ENCODE peak calls at places on chromosomes 13 and 19, in four cellular contexts. J is mesothelial cell of epicardium, U is RWPE1, A is kidney epithelial cell. E is an unnamed sample.

GRCh38 chr13:23922005-23922932 is 25.0 kb upstream of the C1QTNF9B start:
- DNase-seq in J (no peak), A (no peak), U (no peak), E (peak)

GRCh38 chr13:71758823-71759222 is 108.2 kb downstream of the DACH1 start:
- DNase-seq in U (no peak), A (peak), J (no peak), E (no peak)

GRCh38 chr13:62997038-62997619 is 1581.5 kb upstream of the PCDH20 start:
- DNase-seq in U (no peak), A (no peak), J (no peak), E (no peak)

GRCh38 chr13:110350509-110350908 is 43.4 kb downstream of the COL4A2 start:
- DNase-seq in A (no peak), J (no peak), U (no peak), E (no peak)

GRCh38 chr19:13652810-13653590 is 111.3 kb upstream of the MRI1 start:
- DNase-seq in U (no peak), J (no peak), A (no peak), E (no peak)

GRCh38 chr19:12872255-12872654 is 9.0 kb downstream of the DNASE2 start:
- DNase-seq in J (no peak), U (no peak), A (no peak), E (no peak)

GRCh38 chr13:24995225-24995804 is 100.6 kb upstream of the PABPC3 start:
- DNase-seq in U (peak), A (peak), J (no peak), E (peak)

GRCh38 chr13:75454497-75454896 is 27.5 kb downstream of the TBC1D4 start:
- DNase-seq in A (no peak), U (peak), J (no peak), E (no peak)

GRCh38 chr19:43526884-43527859 is at the start of gene ETHE1:
- DNase-seq in J (peak), U (peak), A (no peak), E (peak)

GRCh38 chr19:28137772-28138171 is 1075.2 kb downstream of the UQCRFS1 start:
- DNase-seq in U (no peak), J (no peak), A (no peak), E (no peak)

GRCh38 chr13:34458756-34459462 is 483.2 kb upstream of the NBEA start:
- DNase-seq in J (no peak), U (no peak), A (no peak), E (no peak)

GRCh38 chr13:67383358-67383757 is 153.2 kb upstream of the PCDH9 start:
- DNase-seq in J (no peak), A (peak), U (no peak), E (no peak)

GRCh38 chr13:99746857-99747710 is 224.5 kb downstream of the ZIC5 start:
- DNase-seq in J (no peak), A (no peak), U (no peak), E (no peak)

GRCh38 chr13:66748712-66749111 is 481.4 kb downstream of the PCDH9 start:
- DNase-seq in J (no peak), A (no peak), U (no peak), E (no peak)

GRCh38 chr13:50923272-50923671 is 13.7 kb downstream of the RNASEH2B start:
- DNase-seq in A (no peak), U (no peak), J (no peak), E (no peak)

GRCh38 chr19:423691-424466 is 14.9 kb upstream of the C2CD4C start:
- DNase-seq in U (no peak), A (no peak), J (no peak), E (no peak)

GRCh38 chr13:96984061-96984508 is 10.2 kb downstream of the OXGR1 start:
- DNase-seq in A (no peak), U (peak), J (peak), E (peak)

DNA sequence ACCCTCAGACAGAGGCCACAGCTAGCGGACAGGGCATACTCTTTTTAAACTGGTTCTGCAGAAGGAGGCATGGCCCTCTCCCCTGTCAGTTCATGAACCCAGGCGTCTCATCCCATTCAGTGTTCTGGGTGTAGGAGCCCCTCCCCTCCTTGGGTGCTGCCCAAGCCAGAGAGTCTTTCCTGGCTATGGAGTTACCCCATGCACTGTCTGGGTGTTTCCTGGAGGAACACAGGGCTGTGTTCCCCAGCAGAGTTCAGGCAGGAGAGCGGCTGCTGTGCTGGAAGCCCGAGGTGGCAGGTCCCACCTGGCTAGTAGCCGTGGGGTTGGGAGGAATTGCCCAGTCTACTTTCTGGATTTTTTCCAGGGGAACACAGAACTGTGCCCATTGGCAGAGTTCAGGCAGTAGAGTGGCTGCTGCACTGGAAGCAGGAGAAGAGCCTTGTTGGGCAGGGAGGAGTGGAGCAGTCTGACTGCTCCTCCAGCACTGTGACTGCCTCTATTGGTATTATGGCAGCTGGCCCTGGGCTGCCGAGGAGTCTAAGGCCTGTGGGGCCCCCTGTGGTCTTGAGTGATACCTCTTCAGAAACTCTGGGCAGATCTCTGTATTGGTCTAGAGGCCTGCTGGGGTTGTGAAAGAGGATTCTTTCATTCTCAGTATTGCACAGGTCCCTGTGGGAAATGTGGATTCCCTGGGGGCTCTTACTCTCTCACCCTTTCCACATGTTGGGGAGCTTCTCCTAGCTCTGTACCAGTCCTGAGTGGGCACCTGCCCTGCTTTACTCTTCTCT is 168.3 kb downstream of the PCDH20 start:
- DNase-seq in A (no peak), U (no peak), J (no peak), E (no peak)
- TF ChIP-seq CTCF in A (no peak), U (no peak), J (no peak), E (no peak)

GRCh38 chr13:28326081-28326480 is 168.8 kb downstream of the FLT1 start:
- DNase-seq in A (no peak), J (no peak), U (no peak), E (no peak)

GRCh38 chr13:28322256-28322895 is 172.6 kb downstream of the FLT1 start:
- DNase-seq in U (no peak), J (no peak), A (no peak), E (no peak)

GRCh38 chr13:28321751-28322150 is 173.2 kb downstream of the FLT1 start:
- DNase-seq in U (no peak), A (no peak), J (no peak), E (no peak)

GRCh38 chr13:28325022-28325421 is 169.9 kb downstream of the FLT1 start:
- DNase-seq in A (no peak), J (no peak), U (no peak), E (no peak)

DNA sequence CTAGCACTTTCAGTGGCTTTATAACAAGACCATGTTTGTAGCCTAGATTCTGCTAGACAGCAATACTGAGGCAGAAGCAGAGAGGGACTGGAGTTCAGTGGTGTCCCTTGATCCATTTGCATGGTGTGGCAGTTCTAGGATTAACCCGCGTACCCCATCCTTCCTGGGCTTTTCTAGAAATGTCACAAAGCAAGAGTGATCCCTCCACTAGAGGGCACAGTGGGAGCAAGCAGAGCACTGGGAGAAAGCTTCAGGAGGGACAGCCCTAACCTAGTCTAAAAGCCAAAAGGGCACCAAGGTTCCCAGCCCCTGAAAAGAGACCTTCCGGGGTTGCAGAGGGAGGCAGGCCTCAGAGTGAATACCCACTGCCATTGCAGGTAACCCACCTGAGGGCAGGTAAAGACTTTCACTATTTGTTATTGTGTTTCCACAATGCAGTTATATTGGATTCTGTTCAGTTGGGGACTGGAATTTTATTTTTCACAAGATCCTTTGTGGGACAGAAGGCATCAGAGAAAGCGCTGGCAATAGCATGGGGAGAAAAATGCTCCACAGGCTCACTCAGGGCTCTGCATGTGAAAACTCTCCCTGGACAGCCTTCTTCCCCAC is 170.6 kb downstream of the FLT1 start:
- DNase-seq in U (peak), A (peak), J (peak), E (peak)
- TF ChIP-seq CTCF in U (peak), A (peak), J (peak), E (peak)

GRCh38 chr19:50226536-50226935 is 23.1 kb downstream of the MYH14 start:
- DNase-seq in U (no peak), J (no peak), A (no peak), E (no peak)

GRCh38 chr19:50232600-50232999 is 29.2 kb downstream of the MYH14 start:
- DNase-seq in U (no peak), J (no peak), A (no peak), E (no peak)

GRCh38 chr19:50231821-50232220 is 28.4 kb downstream of the MYH14 start:
- DNase-seq in U (no peak), J (no peak), A (no peak), E (no peak)

GRCh38 chr19:50233308-50233910 is 30.0 kb downstream of the MYH14 start:
- DNase-seq in U (no peak), J (no peak), A (no peak), E (no peak)

DNA sequence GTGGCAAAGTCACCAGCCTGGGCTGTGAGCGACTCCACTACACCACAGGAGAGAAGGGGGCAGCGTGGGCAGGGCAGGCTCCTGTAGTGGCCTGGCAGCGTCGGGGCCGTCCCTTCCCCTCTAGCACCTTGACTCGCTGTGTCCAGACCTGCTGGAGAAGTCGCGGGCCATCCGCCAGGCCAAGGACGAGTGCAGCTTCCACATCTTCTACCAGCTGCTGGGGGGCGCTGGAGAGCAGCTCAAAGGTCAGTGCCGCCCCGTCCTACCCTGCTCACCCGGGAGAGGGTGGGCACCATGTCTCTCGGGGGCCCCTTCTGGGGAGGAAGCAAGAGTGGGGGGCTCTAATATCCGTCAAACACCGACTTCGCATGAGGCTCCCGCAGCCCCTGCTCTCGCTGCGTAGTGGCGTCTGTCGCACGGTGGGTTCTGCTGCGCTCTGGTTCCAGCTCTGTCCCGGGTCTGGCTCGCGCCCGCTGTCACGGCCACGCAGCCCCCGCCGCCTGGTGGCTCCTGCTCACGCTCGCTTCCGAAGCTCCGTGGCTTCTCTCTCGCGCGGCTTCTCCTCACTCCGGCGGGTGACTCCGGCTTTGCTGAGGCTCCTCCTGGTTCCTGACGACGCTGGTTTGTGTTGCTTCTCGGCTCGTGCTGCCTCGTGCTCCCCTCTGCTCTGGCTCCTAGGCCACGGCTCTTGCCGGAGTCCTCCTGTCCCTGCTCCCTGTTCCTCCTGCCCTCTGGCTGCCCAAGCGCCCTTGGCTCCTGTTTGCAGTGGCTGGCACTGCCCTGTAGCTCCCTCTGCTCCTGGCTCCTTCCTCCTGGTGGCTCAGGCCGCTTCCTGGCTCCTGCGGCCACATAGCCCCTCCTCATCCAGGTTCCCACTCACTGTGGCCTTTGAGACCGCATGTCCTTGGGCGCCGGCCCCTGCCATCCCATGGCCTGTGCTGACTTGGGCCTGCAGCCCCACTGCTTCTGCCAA is 27.2 kb downstream of the MYH14 start:
- DNase-seq in U (no peak), A (no peak), J (no peak), E (no peak)
- TF ChIP-seq CTCF in U (no peak), A (no peak), J (no peak), E (no peak)

DNA sequence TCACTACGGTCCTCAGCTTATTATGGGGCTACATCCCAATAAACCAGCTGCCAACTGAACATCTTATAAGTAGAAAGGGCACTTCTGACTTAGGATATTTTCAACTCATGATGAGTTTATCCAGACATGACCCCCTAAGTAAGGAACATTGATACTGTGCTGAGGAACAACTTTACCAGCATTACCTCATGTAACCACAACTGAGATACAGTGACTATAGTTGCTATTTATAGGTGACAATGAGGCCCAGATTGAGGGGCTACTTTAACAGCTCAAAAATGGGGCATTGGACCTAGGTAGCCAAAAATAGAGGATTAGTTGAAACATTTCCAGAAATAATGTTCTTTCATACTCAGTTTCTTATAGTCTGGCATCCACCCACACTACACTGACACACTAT is 26.8 kb downstream of the SKA3 start:
- DNase-seq in A (no peak), U (no peak), J (no peak), E (no peak)
- TF ChIP-seq CTCF in A (no peak), U (no peak), J (no peak), E (no peak)

DNA sequence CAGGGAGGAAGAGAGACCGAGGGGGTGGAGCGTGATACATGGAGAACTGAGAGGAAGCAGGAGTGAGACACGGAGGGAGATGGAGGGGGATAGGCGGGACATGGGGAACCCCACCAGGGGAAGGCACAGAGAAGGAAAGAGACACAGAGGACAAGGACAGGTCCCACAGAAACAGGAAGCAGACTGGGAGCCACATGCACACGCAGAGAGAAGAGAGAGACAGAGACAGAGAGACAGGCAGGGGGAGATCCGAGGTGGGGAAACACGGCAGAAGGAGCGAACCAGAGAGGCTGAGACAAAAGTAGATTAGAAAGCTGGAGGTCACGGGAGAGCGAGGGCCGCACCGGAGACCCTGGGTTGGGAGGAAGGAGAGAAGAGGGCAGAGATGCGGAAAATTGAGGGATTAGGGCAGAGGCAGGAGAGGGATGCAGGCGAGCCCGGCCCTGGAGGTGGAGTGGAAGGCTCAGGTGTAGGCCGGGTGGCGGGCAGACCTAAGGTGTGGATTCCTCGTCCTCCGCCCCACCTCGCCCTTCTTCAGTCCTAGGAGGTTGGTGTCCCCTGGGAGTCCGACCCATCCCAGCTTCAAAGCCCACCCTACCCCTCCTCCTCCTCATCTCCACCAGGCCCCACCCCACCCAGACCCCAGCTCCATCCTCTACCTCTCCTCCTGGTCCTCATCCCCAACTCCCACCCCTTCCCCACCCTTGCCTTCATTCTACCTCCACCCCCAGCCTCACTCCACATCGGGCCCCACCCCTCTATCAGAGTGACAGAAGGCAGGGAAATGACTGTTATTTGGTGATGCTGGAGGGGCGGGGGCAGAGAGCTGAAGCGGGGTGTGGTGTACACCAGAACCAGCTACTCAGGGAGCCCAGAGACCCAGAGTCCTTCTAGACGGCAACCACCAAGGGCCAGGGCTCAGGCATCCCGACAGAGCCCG is 6.7 kb downstream of the ERFL start:
- DNase-seq in J (no peak), U (no peak), A (no peak), E (no peak)
- TF ChIP-seq CTCF in J (no peak), U (no peak), A (no peak), E (no peak)

GRCh38 chr13:93140912-93141311 is 85.7 kb upstream of the GPC6 start:
- DNase-seq in A (no peak), U (no peak), J (no peak), E (no peak)
- TF ChIP-seq CTCF in A (no peak), U (no peak), J (no peak), E (no peak)

DNA sequence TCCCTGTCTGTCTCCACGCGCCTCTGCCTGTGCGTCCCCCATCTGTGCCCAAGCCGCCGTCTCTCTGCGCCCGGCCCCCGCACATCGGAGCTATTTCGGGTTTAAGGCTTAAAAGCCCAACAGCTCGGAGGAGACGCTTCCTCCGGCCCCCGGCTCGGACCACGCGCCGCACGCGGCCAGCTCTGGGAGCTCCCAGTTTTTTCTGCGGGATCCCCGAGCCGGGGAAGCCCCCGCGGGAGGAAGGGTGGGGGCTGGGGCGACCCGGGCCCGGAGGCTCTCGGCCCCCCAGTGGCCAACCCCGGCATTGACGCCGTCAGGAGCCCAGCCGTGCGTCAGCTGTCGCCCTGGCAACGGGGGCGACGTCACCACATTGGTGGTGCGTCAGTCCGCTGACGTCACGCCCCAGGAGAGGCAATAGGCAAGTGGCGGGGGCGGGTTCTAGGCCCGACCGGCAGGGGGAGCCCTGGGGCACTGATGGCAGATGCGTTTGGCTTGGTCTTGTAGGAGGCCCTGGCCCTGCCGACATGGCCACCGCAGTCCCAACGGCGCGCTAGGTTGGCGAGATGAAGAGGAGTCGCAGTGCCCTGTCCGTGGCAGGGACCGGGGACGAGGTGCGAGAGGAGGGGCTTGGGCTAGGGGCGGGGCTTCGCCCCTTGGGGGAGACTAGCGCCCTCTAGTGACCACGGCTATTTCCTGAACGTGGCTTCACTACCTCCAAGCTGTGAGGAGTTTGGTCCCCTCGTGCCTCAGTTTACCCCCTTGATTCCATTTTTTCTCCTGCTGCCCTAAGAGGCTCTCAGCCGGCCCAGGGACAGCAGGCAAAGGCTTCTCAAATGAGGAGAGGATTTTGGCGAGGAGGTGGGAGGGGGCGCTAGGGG is 3.7 kb upstream of the PDE4A start:
- DNase-seq in A (no peak), U (peak), J (peak), E (peak)
- TF ChIP-seq CTCF in A (peak), U (peak), J (peak), E (peak)

GRCh38 chr19:35076657-35077056 is 35.1 kb downstream of the HPN start:
- DNase-seq in A (no peak), J (no peak), U (no peak), E (no peak)
- TF ChIP-seq CTCF in A (no peak), J (no peak), U (no peak), E (no peak)

GRCh38 chr13:82136880-82137279 is 1745.4 kb downstream of the SLITRK1 start:
- DNase-seq in A (no peak), U (no peak), J (no peak), E (no peak)
- TF ChIP-seq CTCF in A (no peak), U (no peak), J (no peak), E (no peak)

E was measured in lung.